ENCODE peak calls at places on chromosomes 11 and 22, in ten cellular contexts. K is IMR-90; H is neural progenitor cell; S is DND-41; L is OCI-LY7; I is K562; C is effector memory CD4-positive, alpha-beta T cell; Q is NT2/D1; A is mucosa of descending colon; E is fibroblast of lung. W is an unnamed sample. For H3K4me1, the result is how much of the 10 kb centered on the place peaks cover.

GRCh38 chr11:11149671-11150459 is 203.2 kb downstream of the CSNK2A3 start:
- DNase-seq in K (no peak), H (no peak), S (no peak), L (peak), I (no peak), C (peak), Q (no peak), A (no peak), E (no peak), W (peak)

GRCh38 chr11:65887723-65888162 is 528 bp downstream of the FIBP start:
- DNase-seq in K (peak), H (no peak), S (peak), L (no peak), I (no peak), C (no peak), Q (no peak), A (no peak), E (no peak), W (no peak)

GRCh38 chr11:34267440-34267839 is 90.4 kb downstream of the ABTB2 start:
- DNase-seq in K (no peak), H (no peak), S (no peak), L (no peak), I (no peak), C (no peak), Q (no peak), A (no peak), E (no peak), W (no peak)

GRCh38 chr11:118930152-118930712 is 4.5 kb upstream of the BCL9L start:
- DNase-seq in K (peak), H (peak), S (peak), L (peak), I (peak), C (peak), Q (peak), A (peak), E (peak), W (peak)

GRCh38 chr11:109939176-109939810 is 153.9 kb upstream of the ZC3H12C start:
- DNase-seq in K (peak), H (peak), S (no peak), L (peak), I (peak), C (no peak), Q (peak), A (peak), E (peak), W (no peak)

GRCh38 chr11:75275581-75275980 is 35.0 kb downstream of the TPBGL start:
- DNase-seq in K (peak), H (no peak), S (peak), L (peak), I (no peak), C (peak), Q (peak), A (peak), E (no peak), W (peak)

GRCh38 chr11:128575956-128576340 is 11.4 kb downstream of the ETS1 start:
- DNase-seq in K (peak), H (no peak), S (no peak), L (no peak), I (no peak), C (no peak), Q (no peak), A (peak), E (peak), W (no peak)

GRCh38 chr22:26050079-26050478 is 119.2 kb upstream of the SEZ6L start:
- DNase-seq in K (no peak), H (no peak), S (no peak), L (no peak), I (no peak), C (no peak), Q (no peak), A (no peak), E (no peak), W (no peak)

GRCh38 chr11:134752964-134753804 is 341.1 kb upstream of the B3GAT1 start:
- DNase-seq in K (no peak), H (no peak), S (no peak), L (no peak), I (no peak), C (no peak), Q (no peak), A (no peak), E (no peak), W (no peak)

GRCh38 chr11:65316979-65317786 is 2.5 kb downstream of the CDC42EP2 start:
- DNase-seq in K (peak), H (peak), S (no peak), L (no peak), I (no peak), C (no peak), Q (no peak), A (peak), E (peak), W (no peak)

GRCh38 chr11:74318241-74318932 is 6.9 kb upstream of the P4HA3 start:
- DNase-seq in K (peak), H (no peak), S (no peak), L (no peak), I (no peak), C (no peak), Q (no peak), A (no peak), E (peak), W (no peak)

GRCh38 chr22:23098718-23099524 is 28.6 kb downstream of the GNAZ start:
- DNase-seq in K (no peak), H (no peak), S (no peak), L (no peak), I (peak), C (no peak), Q (no peak), A (peak), E (no peak), W (no peak)

GRCh38 chr22:48641906-48642475 is 1185.7 kb downstream of the BRD1 start:
- DNase-seq in K (no peak), H (no peak), S (no peak), L (no peak), I (no peak), C (no peak), Q (no peak), A (no peak), E (no peak), W (no peak)

GRCh38 chr11:74550991-74551753 is 41.2 kb upstream of the POLD3 start:
- DNase-seq in K (no peak), H (no peak), S (no peak), L (no peak), I (no peak), C (no peak), Q (no peak), A (no peak), E (no peak), W (no peak)

GRCh38 chr11:80167766-80168165 is 726.9 kb upstream of the TENM4 start:
- DNase-seq in K (no peak), H (peak), S (no peak), L (no peak), I (no peak), C (no peak), Q (peak), A (no peak), E (no peak), W (no peak)

GRCh38 chr22:42642801-42643631 is 2.6 kb upstream of the ATP5MGL start:
- DNase-seq in K (no peak), H (peak), S (no peak), L (no peak), I (no peak), C (no peak), Q (no peak), A (no peak), E (no peak), W (no peak)

GRCh38 chr11:116465056-116465455 is 307.7 kb downstream of the BUD13 start:
- DNase-seq in K (no peak), H (no peak), S (no peak), L (no peak), I (no peak), C (no peak), Q (no peak), A (no peak), E (no peak), W (no peak)

GRCh38 chr11:115505165-115505564 is 950 bp upstream of the CADM1 start:
- DNase-seq in K (no peak), H (peak), S (no peak), L (no peak), I (no peak), C (no peak), Q (no peak), A (no peak), E (no peak), W (no peak)

GRCh38 chr11:75199412-75199955 is 41.1 kb upstream of the TPBGL start:
- DNase-seq in K (no peak), H (no peak), S (no peak), L (no peak), I (no peak), C (no peak), Q (no peak), A (no peak), E (no peak), W (no peak)

GRCh38 chr11:127270848-127271247 is 270.3 kb upstream of the KIRREL3 start:
- DNase-seq in K (no peak), H (no peak), S (no peak), L (no peak), I (no peak), C (no peak), Q (no peak), A (no peak), E (no peak), W (no peak)

GRCh38 chr11:85316967-85317366 is 310.2 kb downstream of the DLG2 start:
- DNase-seq in K (no peak), H (no peak), S (no peak), L (peak), I (no peak), C (no peak), Q (no peak), A (peak), E (no peak), W (no peak)

GRCh38 chr11:112932593-112932992 is 28.6 kb upstream of the NCAM1 start:
- DNase-seq in K (no peak), H (peak), S (no peak), L (no peak), I (no peak), C (no peak), Q (no peak), A (no peak), E (no peak), W (no peak)

GRCh38 chr11:47430524-47430923 is 4.3 kb upstream of the PSMC3 start:
- DNase-seq in K (no peak), H (no peak), S (no peak), L (no peak), I (no peak), C (no peak), Q (no peak), A (no peak), E (no peak), W (no peak)

GRCh38 chr22:27512283-27512761 is 289.2 kb downstream of the MN1 start:
- DNase-seq in K (peak), H (no peak), S (no peak), L (no peak), I (no peak), C (no peak), Q (no peak), A (peak), E (peak), W (no peak)

GRCh38 chr11:125071408-125071807 is 8.3 kb downstream of the SLC37A2 start:
- DNase-seq in K (no peak), H (no peak), S (no peak), L (no peak), I (no peak), C (no peak), Q (no peak), A (no peak), E (no peak), W (no peak)

GRCh38 chr11:69864930-69865661 is 45.9 kb upstream of the FGF3 start:
- DNase-seq in K (no peak), H (no peak), S (no peak), L (no peak), I (no peak), C (no peak), Q (no peak), A (no peak), E (no peak), W (no peak)

GRCh38 chr11:83612891-83613766 is 327.0 kb upstream of the CCDC90B start:
- DNase-seq in K (no peak), H (peak), S (no peak), L (no peak), I (no peak), C (no peak), Q (no peak), A (no peak), E (no peak), W (no peak)

GRCh38 chr11:101863361-101863760 is 51.4 kb upstream of the CEP126 start:
- DNase-seq in K (peak), H (no peak), S (no peak), L (no peak), I (no peak), C (no peak), Q (no peak), A (no peak), E (peak), W (no peak)

GRCh38 chr11:94417386-94417987 is 16.3 kb upstream of the GPR83 start:
- DNase-seq in K (peak), H (peak), S (no peak), L (peak), I (no peak), C (no peak), Q (no peak), A (peak), E (peak), W (no peak)

GRCh38 chr11:64271339-64272132 is 12.9 kb downstream of the BAD start:
- DNase-seq in K (peak), H (peak), S (peak), L (peak), I (peak), C (peak), Q (peak), A (peak), E (peak), W (peak)

GRCh38 chr11:68813778-68814177 is 27.9 kb downstream of the CPT1A start:
- DNase-seq in K (no peak), H (no peak), S (no peak), L (no peak), I (no peak), C (no peak), Q (no peak), A (no peak), E (no peak), W (no peak)
- H3K4me3 ChIP-seq in K (no peak), H (no peak), S (no peak), L (no peak), I (no peak), C (no peak), Q (no peak), A (no peak), E (no peak), W (no peak)

GRCh38 chr11:103970850-103971249 is 65.6 kb upstream of the DDI1 start:
- DNase-seq in K (no peak), H (no peak), S (no peak), L (no peak), I (no peak), C (no peak), Q (no peak), A (no peak), E (no peak), W (no peak)
- H3K4me1 ChIP-seq in K (under half), H (under half), S (under half), L (under half), I (under half), C (under half), Q (under half), A (under half), E (under half), W (under half)

GRCh38 chr11:30463266-30463665 is 122.9 kb downstream of the MPPED2 start:
- DNase-seq in K (no peak), H (no peak), S (no peak), L (no peak), I (no peak), C (no peak), Q (no peak), A (no peak), E (no peak), W (no peak)
- H3K4me3 ChIP-seq in K (no peak), H (no peak), S (no peak), L (no peak), I (no peak), C (no peak), Q (no peak), A (no peak), E (no peak), W (no peak)

GRCh38 chr22:40482886-40483285 is 112.5 kb downstream of the SGSM3 start:
- DNase-seq in K (no peak), H (no peak), S (no peak), L (no peak), I (no peak), C (no peak), Q (no peak), A (no peak), E (no peak), W (no peak)

GRCh38 chr22:40484906-40485660 is 114.7 kb downstream of the SGSM3 start:
- DNase-seq in K (peak), H (no peak), S (no peak), L (no peak), I (no peak), C (no peak), Q (no peak), A (no peak), E (peak), W (no peak)

GRCh38 chr22:40485813-40486610 is 115.6 kb downstream of the SGSM3 start:
- DNase-seq in K (peak), H (no peak), S (no peak), L (no peak), I (no peak), C (no peak), Q (no peak), A (no peak), E (peak), W (no peak)

GRCh38 chr22:40487663-40488249 is 117.4 kb downstream of the SGSM3 start:
- DNase-seq in K (peak), H (no peak), S (no peak), L (peak), I (peak), C (no peak), Q (no peak), A (no peak), E (peak), W (peak)

DNA sequence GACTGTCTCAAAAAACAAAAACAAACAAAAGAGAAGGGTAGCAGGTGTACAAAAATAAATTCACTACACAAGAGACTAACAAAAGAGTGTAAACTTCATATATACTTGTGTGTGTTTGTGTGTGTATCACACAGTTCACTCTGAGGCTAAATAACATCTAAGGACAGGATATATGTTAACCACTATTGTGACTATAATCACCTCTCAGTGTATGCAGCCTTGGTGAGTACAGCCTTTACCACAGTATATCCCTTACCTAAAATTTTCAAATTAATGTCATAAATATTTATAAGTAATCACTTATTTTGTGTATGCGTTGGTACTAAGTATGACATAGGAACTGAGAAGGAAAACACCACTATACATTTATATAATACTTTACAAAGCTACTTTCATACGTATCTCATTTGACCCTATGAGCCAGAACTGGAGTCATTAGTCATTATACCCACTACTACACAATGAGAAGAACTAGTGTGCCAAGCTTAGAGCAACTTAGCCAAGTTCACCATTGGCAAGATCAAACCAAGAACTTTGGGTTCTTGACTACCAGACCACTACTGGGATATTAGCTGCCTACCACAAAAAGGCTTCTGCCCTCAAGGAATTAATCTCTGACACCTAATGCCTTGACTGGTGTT is 116.7 kb downstream of the SGSM3 start:
- DNase-seq in K (no peak), H (no peak), S (no peak), L (no peak), I (no peak), C (no peak), Q (no peak), A (no peak), E (no peak), W (no peak)
- H3K4me1 ChIP-seq in K (under half), H (under half), S (under half), L (under half), I (under half), C (under half), Q (under half), A (under half), E (under half), W (under half)